ENCODE peak calls at places on chromosomes 4 and X, in nine cellular contexts. A is prostate gland; R is aorta; M is CD8-positive, alpha-beta T cell; H is IMR-90; V is breast epithelium; X is A549; T is BJ; B is neuronal stem cell. I is an unnamed sample.

GRCh38 chr4:78737020-78737419 is 39.1 kb upstream of the BMP2K start:
- DNase-seq in A (no peak), R (no peak), M (no peak), H (no peak), V (no peak), X (no peak), T (no peak), B (no peak), I (no peak)

GRCh38 chr4:26267087-26267486 is 53.7 kb upstream of the RBPJ start:
- DNase-seq in A (peak; percentile 41), R (peak; percentile 74), M (no peak), H (peak; percentile 53), V (peak; percentile 24), X (no peak), T (peak; percentile 26), B (no peak), I (no peak)

GRCh38 chr4:80266902-80267380 is 477 bp downstream of the FGF5 start:
- DNase-seq in A (no peak), R (no peak), M (no peak), H (peak; percentile 59), V (no peak), X (no peak), T (no peak), B (no peak), I (no peak)

GRCh38 chr4:174544496-174544895 is 22.2 kb upstream of the HPGD start:
- DNase-seq in A (no peak), R (no peak), M (no peak), H (no peak), V (no peak), X (no peak), T (no peak), B (no peak), I (no peak)

GRCh38 chr4:69760455-69760854 is at the start of gene SULT1B1:
- DNase-seq in A (no peak), R (peak; percentile 45), M (peak; percentile 43), H (peak; percentile 43), V (no peak), X (no peak), T (no peak), B (no peak), I (peak; percentile 25)

GRCh38 chrX:110421499-110422455 is 63.1 kb downstream of the RTL9 start:
- DNase-seq in A (peak; percentile 82), R (no peak), M (no peak), H (no peak), V (peak; percentile 54), X (no peak), T (no peak), B (no peak), I (no peak)

GRCh38 chr4:141891260-141892120 is 255.1 kb downstream of the IL15 start:
- DNase-seq in A (no peak), R (no peak), M (no peak), H (no peak), V (no peak), X (no peak), T (no peak), B (no peak), I (no peak)

GRCh38 chr4:37453361-37454262 is 209.1 kb downstream of the NWD2 start:
- DNase-seq in A (peak; percentile 64), R (peak; percentile 56), M (no peak), H (no peak), V (peak; percentile 41), X (peak; percentile 18), T (no peak), B (peak; percentile 43), I (no peak)

GRCh38 chr4:76589402-76589801 is 154.4 kb downstream of the SHROOM3 start:
- DNase-seq in A (no peak), R (no peak), M (no peak), H (peak; percentile 57), V (no peak), X (peak; percentile 31), T (peak; percentile 75), B (no peak), I (no peak)

GRCh38 chr4:109947918-109948317 is 35.2 kb downstream of the EGF start:
- DNase-seq in A (no peak), R (no peak), M (no peak), H (no peak), V (no peak), X (no peak), T (no peak), B (no peak), I (no peak)

GRCh38 chr4:186704059-186704458 is 19.6 kb downstream of the FAT1 start:
- DNase-seq in A (no peak), R (no peak), M (no peak), H (no peak), V (no peak), X (no peak), T (no peak), B (no peak), I (no peak)

GRCh38 chrX:10101269-10101668 is 55.5 kb upstream of the CLCN4 start:
- DNase-seq in A (peak; percentile 36), R (no peak), M (no peak), H (peak; percentile 40), V (peak; percentile 37), X (peak; percentile 42), T (no peak), B (no peak), I (no peak)

GRCh38 chr4:81405900-81406401 is 65.8 kb downstream of the RASGEF1B start:
- DNase-seq in A (peak; percentile 59), R (no peak), M (no peak), H (peak; percentile 77), V (no peak), X (peak; percentile 68), T (peak; percentile 9), B (peak; percentile 81), I (peak; percentile 43)

GRCh38 chr4:7844247-7844991 is 95.2 kb downstream of the AFAP1 start:
- DNase-seq in A (peak; percentile 36), R (peak; percentile 78), M (peak; percentile 49), H (peak; percentile 99), V (no peak), X (peak; percentile 86), T (peak; percentile 85), B (peak; percentile 54), I (peak; percentile 81)

GRCh38 chrX:124332481-124333424 is at the start of gene TEX13D:
- DNase-seq in A (no peak), R (no peak), M (no peak), H (no peak), V (no peak), X (no peak), T (no peak), B (no peak), I (no peak)

GRCh38 chr4:89511776-89512175 is 204.2 kb upstream of the GPRIN3 start:
- DNase-seq in A (no peak), R (no peak), M (no peak), H (no peak), V (no peak), X (no peak), T (no peak), B (no peak), I (no peak)

GRCh38 chrX:8879750-8880149 is 78.6 kb upstream of the FAM9A start:
- DNase-seq in A (no peak), R (no peak), M (peak; percentile 1), H (peak; percentile 3), V (no peak), X (peak; percentile 26), T (no peak), B (no peak), I (no peak)

GRCh38 chr4:125322363-125322730 is 7.6 kb downstream of the FAT4 start:
- DNase-seq in A (no peak), R (no peak), M (no peak), H (peak; percentile 35), V (no peak), X (no peak), T (no peak), B (no peak), I (no peak)

GRCh38 chr4:68592673-68593072 is 16.6 kb upstream of the UGT2B17 start:
- DNase-seq in A (no peak), R (no peak), M (no peak), H (no peak), V (no peak), X (no peak), T (no peak), B (no peak), I (no peak)

GRCh38 chr4:1200425-1201035 is 28.1 kb upstream of the SPON2 start:
- DNase-seq in A (peak; percentile 2), R (peak; percentile 65), M (no peak), H (peak; percentile 95), V (peak; percentile 35), X (no peak), T (peak; percentile 48), B (no peak), I (peak; percentile 82)

GRCh38 chr4:107299646-107300045 is 263.5 kb upstream of the DKK2 start:
- DNase-seq in A (no peak), R (no peak), M (no peak), H (peak; percentile 47), V (no peak), X (no peak), T (no peak), B (no peak), I (no peak)

GRCh38 chr4:187393546-187394344 is 601.8 kb upstream of the ZFP42 start:
- DNase-seq in A (no peak), R (no peak), M (no peak), H (peak; percentile 66), V (no peak), X (no peak), T (peak; percentile 51), B (no peak), I (no peak)

GRCh38 chrX:20363003-20363674 is 96.4 kb upstream of the RPS6KA3 start:
- DNase-seq in A (no peak), R (no peak), M (no peak), H (peak; percentile 5), V (no peak), X (no peak), T (no peak), B (no peak), I (no peak)
- H3K4me3 ChIP-seq in A (no peak overlapping the region), R (no peak overlapping the region), M (no peak overlapping the region), H (no peak overlapping the region), V (no peak overlapping the region), X (peak overlapping the region; percentile 32), T (no peak overlapping the region), B (no peak overlapping the region), I (no peak overlapping the region)

DNA sequence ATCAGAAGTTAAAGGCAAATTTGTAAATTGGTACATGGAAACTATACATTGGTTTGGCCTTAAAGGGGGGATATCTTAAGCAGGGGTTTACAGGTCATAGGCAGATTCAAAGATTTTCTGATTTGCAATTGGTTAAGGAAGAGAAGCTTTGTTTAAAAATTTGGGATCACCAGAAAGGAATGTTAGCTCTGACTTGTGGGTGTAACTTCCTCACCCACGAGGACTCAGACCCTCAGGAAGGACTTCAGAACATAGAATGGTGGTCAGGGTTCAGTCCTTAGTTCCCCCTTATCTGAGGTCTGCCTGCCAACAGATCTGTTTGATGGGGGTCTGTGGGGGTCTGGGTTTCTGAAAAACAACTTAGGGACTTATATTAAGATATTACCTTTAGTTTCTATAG is 427.4 kb upstream of the DIPK2B start:
- DNase-seq in A (no peak), R (no peak), M (no peak), H (peak; percentile 48), V (no peak), X (no peak), T (no peak), B (no peak), I (no peak)
- H3K4me3 ChIP-seq in A (no peak overlapping the region), R (no peak overlapping the region), M (no peak overlapping the region), H (no peak overlapping the region), V (no peak overlapping the region), X (no peak overlapping the region), T (no peak overlapping the region), B (no peak overlapping the region), I (no peak overlapping the region)

GRCh38 chrX:70219938-70220764 is 14.3 kb upstream of the AWAT1 start:
- DNase-seq in A (peak; percentile 65), R (peak; percentile 50), M (no peak), H (peak; percentile 1), V (no peak), X (peak; percentile 95), T (no peak), B (no peak), I (no peak)
- H3K4me3 ChIP-seq in A (no peak overlapping the region), R (no peak overlapping the region), M (no peak overlapping the region), H (no peak overlapping the region), V (no peak overlapping the region), X (no peak overlapping the region), T (no peak overlapping the region), B (no peak overlapping the region), I (no peak overlapping the region)

GRCh38 chrX:154017766-154018517 is 1.8 kb downstream of the IRAK1 start:
- DNase-seq in A (peak; percentile 23), R (peak; percentile 43), M (no peak), H (no peak), V (no peak), X (no peak), T (no peak), B (no peak), I (no peak)
- H3K4me3 ChIP-seq in A (no peak overlapping the region), R (no peak overlapping the region), M (no peak overlapping the region), H (no peak overlapping the region), V (peak overlapping the region; percentile 52), X (peak overlapping the region; percentile 63), T (no peak overlapping the region), B (no peak overlapping the region), I (peak overlapping the region; percentile 64)